ENCODE peak calls at places on chromosome 4, in eight cellular contexts. T is endodermal cell, X is mesendoderm, A is HFF-Myc, D is left ventricle myocardium inferior, E is right cardiac atrium, K is esophagus squamous epithelium, I is astrocyte of the spinal cord. O is an unnamed sample.

GRCh38 chr4:89829470-89830138 is 7.4 kb downstream of the SNCA start:
- DNase-seq in A (no peak), T (no peak), I (peak), E (no peak), K (no peak), X (no peak), D (no peak), O (no peak)

GRCh38 chr4:78528327-78528726 is 23.2 kb upstream of the ANXA3 start:
- DNase-seq in X (no peak), D (no peak), I (no peak), T (no peak), E (no peak), K (no peak), A (no peak), O (no peak)

GRCh38 chr4:142923619-142924018 is 77.5 kb upstream of the INPP4B start:
- DNase-seq in A (no peak), X (no peak), K (no peak), E (no peak), I (no peak), T (no peak), D (no peak), O (no peak)

GRCh38 chr4:60805500-60806313 is 394.4 kb upstream of the ADGRL3 start:
- DNase-seq in E (no peak), K (no peak), A (peak), I (peak), X (peak), D (no peak), T (peak), O (no peak)

GRCh38 chr4:83172371-83172770 is 57.8 kb upstream of the PLAC8 start:
- DNase-seq in T (no peak), I (no peak), K (no peak), A (no peak), D (no peak), E (no peak), X (no peak), O (no peak)

GRCh38 chr4:56633486-56633885 is 47.6 kb downstream of the HOPX start:
- DNase-seq in K (no peak), T (no peak), X (no peak), D (no peak), A (no peak), E (no peak), I (no peak), O (no peak)

GRCh38 chr4:24794916-24795665 is at the start of gene SOD3:
- DNase-seq in X (peak), A (no peak), E (peak), T (peak), I (peak), D (peak), K (no peak), O (peak)

GRCh38 chr4:174749091-174749490 is 80.0 kb downstream of the GLRA3 start:
- DNase-seq in I (peak), E (no peak), A (no peak), D (no peak), T (no peak), K (no peak), X (no peak), O (no peak)

GRCh38 chr4:131366724-131367123 is 1782.4 kb upstream of the PCDH10 start:
- DNase-seq in E (no peak), T (no peak), I (no peak), X (no peak), D (no peak), A (no peak), K (no peak), O (no peak)

GRCh38 chr4:7206856-7207567 is 14.7 kb downstream of the SORCS2 start:
- DNase-seq in D (peak), I (peak), X (peak), T (peak), E (peak), K (no peak), A (peak), O (no peak)

GRCh38 chr4:47533689-47534347 is 48.7 kb downstream of the ATP10D start:
- DNase-seq in T (no peak), E (no peak), A (no peak), X (no peak), K (no peak), I (peak), D (no peak), O (no peak)

GRCh38 chr4:146340798-146341197 is 126.5 kb downstream of the REELD1 start:
- DNase-seq in D (no peak), I (peak), A (no peak), T (no peak), K (no peak), E (no peak), X (no peak), O (no peak)

GRCh38 chr4:3108211-3108610 is 33.7 kb downstream of the HTT start:
- DNase-seq in A (no peak), X (no peak), T (no peak), I (peak), E (no peak), D (no peak), K (no peak), O (peak)

GRCh38 chr4:37837446-37837845 is 11.0 kb downstream of the PGM2 start:
- DNase-seq in X (no peak), D (no peak), I (peak), T (no peak), E (no peak), A (peak), K (no peak), O (no peak)

GRCh38 chr4:20331642-20332041 is 79.9 kb downstream of the SLIT2 start:
- DNase-seq in A (no peak), X (no peak), I (no peak), D (no peak), T (no peak), E (no peak), K (no peak), O (no peak)

GRCh38 chr4:25020240-25020639 is 10.5 kb downstream of the LGI2 start:
- DNase-seq in D (no peak), E (no peak), I (no peak), T (no peak), A (no peak), K (no peak), X (no peak), O (no peak)

GRCh38 chr4:140876597-140877364 is 120.6 kb upstream of the TBC1D9 start:
- DNase-seq in T (no peak), D (no peak), K (no peak), I (peak), A (no peak), X (no peak), E (no peak), O (no peak)

GRCh38 chr4:181150173-181150572 is 1093.0 kb upstream of the TENM3 start:
- DNase-seq in A (no peak), X (no peak), T (no peak), K (no peak), E (no peak), D (no peak), I (peak), O (no peak)

GRCh38 chr4:152690706-152691651 is 11.2 kb upstream of the TMEM154 start:
- DNase-seq in A (no peak), X (no peak), T (no peak), I (no peak), K (no peak), E (no peak), D (no peak), O (no peak)

GRCh38 chr4:180665994-180666818 is 1577.0 kb upstream of the TENM3 start:
- DNase-seq in X (peak), I (peak), E (no peak), A (peak), T (peak), D (no peak), K (no peak), O (no peak)

GRCh38 chr4:26285272-26285671 is 35.5 kb upstream of the RBPJ start:
- DNase-seq in A (no peak), D (no peak), K (no peak), E (no peak), X (no peak), T (no peak), I (no peak), O (no peak)

GRCh38 chr4:156408749-156409148 is 455.1 kb upstream of the CTSO start:
- DNase-seq in E (no peak), A (no peak), X (no peak), D (no peak), K (no peak), T (no peak), I (no peak), O (no peak)

GRCh38 chr4:141391771-141392170 is 171.1 kb downstream of the ZNF330 start:
- DNase-seq in T (no peak), I (peak), E (no peak), D (no peak), X (no peak), K (no peak), A (peak), O (no peak)

GRCh38 chr4:66842401-66842800 is 702.9 kb downstream of the CENPC start:
- DNase-seq in E (no peak), K (no peak), T (no peak), D (no peak), A (no peak), X (no peak), I (no peak), O (no peak)

GRCh38 chr4:24574256-24574655 is 10.1 kb downstream of the DHX15 start:
- DNase-seq in T (no peak), I (no peak), X (no peak), E (no peak), A (no peak), K (no peak), D (no peak), O (no peak)

GRCh38 chr4:2662598-2662997 is 93.5 kb downstream of the TNIP2 start:
- DNase-seq in X (no peak), K (no peak), I (peak), E (no peak), A (no peak), D (no peak), T (no peak), O (no peak)

GRCh38 chr4:108972613-108973283 is 209.9 kb upstream of the ETNPPL start:
- DNase-seq in I (no peak), D (no peak), E (no peak), X (no peak), K (no peak), A (no peak), T (no peak), O (no peak)

GRCh38 chr4:37663552-37663951 is 22.6 kb downstream of the RELL1 start:
- DNase-seq in E (no peak), T (no peak), I (no peak), D (no peak), A (no peak), K (no peak), X (no peak), O (no peak)

GRCh38 chr4:1536579-1537409 is 130.6 kb upstream of the NKX1-1 start:
- DNase-seq in A (no peak), I (no peak), T (no peak), D (no peak), K (no peak), X (no peak), E (peak), O (no peak)

GRCh38 chr4:16897991-16898827 is at the start of gene LDB2:
- DNase-seq in X (peak), E (peak), T (peak), D (peak), K (no peak), A (peak), I (peak), O (no peak)

GRCh38 chr4:7416745-7417432 is 17.8 kb downstream of the PSAPL1 start:
- DNase-seq in A (no peak), X (no peak), D (peak), E (no peak), I (no peak), T (peak), K (no peak), O (no peak)

GRCh38 chr4:24456431-24456830 is 127.9 kb downstream of the DHX15 start:
- DNase-seq in K (no peak), X (no peak), A (no peak), T (no peak), I (no peak), D (no peak), E (no peak), O (peak)

GRCh38 chr4:112057479-112057878 is 87.8 kb upstream of the FAM241A start:
- DNase-seq in I (no peak), T (no peak), A (no peak), X (peak), D (no peak), K (no peak), E (no peak), O (no peak)

GRCh38 chr4:76689079-76689817 is 208.7 kb downstream of the SOWAHB start:
- DNase-seq in I (peak), E (peak), K (no peak), A (no peak), X (peak), T (peak), D (peak), O (no peak)

GRCh38 chr4:168848977-168849687 is 160.9 kb downstream of the CBR4 start:
- DNase-seq in A (no peak), I (peak), E (no peak), T (no peak), K (no peak), X (peak), D (no peak), O (no peak)

GRCh38 chr4:76238236-76238635 is 13.3 kb upstream of the FAM47E start:
- DNase-seq in I (no peak), D (no peak), X (no peak), A (no peak), T (no peak), K (no peak), E (no peak), O (no peak)

GRCh38 chr4:13543648-13544555 is at the start of gene NKX3-2:
- DNase-seq in A (no peak), T (peak), X (no peak), E (no peak), I (no peak), D (no peak), K (no peak), O (no peak)

GRCh38 chr4:13546374-13546854 is 2.1 kb upstream of the NKX3-2 start:
- DNase-seq in E (no peak), I (no peak), X (no peak), D (no peak), K (no peak), T (peak), A (no peak), O (no peak)

GRCh38 chr4:13544556-13545393 is 467 bp upstream of the NKX3-2 start:
- DNase-seq in I (peak), T (peak), E (peak), A (no peak), D (peak), K (no peak), X (peak), O (no peak)

GRCh38 chr4:13546855-13547562 is 2.7 kb upstream of the NKX3-2 start:
- DNase-seq in D (no peak), X (no peak), E (no peak), A (no peak), T (peak), I (no peak), K (no peak), O (no peak)

DNA sequence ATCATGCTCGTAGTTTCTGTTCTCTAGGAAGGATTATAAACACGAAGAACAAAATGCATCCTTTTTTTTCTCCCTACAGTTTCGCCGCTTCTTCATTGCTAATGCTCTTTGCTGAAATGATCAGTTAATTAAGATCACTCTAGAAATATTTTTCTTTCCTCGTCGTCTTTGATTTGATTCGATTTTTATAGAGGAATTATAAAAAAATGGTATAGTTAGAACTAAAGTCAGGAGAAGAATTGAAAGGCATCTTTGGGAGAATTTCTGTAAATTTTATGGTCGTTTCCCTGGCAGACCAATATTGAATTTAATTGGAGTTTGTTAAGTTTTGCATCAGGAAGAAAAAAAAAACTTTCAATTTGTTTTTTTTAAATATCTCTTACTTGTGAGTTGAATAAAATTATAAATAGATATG is 1.1 kb upstream of the NKX3-2 start:
- DNase-seq in E (no peak), X (no peak), K (no peak), A (no peak), I (no peak), D (no peak), T (no peak), O (no peak)
- H3K4me3 ChIP-seq in E (peak), X (no peak), K (no peak), A (peak), I (peak), D (peak), T (peak), O (peak)

DNA sequence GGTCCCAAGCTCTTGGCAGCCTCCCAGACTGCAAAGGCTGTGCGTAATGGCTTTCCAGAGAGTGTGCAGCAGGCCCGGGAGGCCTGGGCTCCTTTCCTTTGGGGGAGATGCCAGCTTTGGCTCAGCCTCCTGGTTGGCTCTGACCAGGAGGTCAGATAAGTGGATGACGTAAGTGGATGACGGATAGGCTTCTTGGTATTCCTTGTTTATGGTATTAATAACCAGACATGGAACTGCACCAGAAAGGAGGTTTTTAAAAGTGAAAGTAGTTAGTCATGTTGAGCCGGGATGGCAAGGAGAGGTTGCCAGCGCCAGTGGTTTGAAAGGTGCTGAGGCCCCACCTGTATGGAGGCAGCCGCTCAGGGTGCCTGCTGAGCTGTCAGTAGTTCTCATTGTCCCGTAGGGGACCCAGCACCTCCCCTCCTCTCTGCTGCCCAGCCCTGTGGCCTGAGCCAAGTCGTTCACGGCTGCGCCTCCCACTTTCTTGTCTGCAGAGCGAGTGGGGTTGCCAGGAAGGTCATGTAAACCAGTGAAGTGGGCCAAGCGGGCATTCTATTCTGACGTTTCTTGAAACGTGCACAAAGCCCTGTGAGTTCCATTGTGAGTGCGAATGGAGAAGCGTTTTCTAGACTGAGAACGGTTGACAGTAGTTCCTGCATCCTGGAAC is 28.7 kb upstream of the STOX2 start:
- DNase-seq in T (no peak), A (no peak), D (peak), E (peak), K (no peak), X (no peak), I (peak), O (no peak)
- H3K4me3 ChIP-seq in T (no peak), A (no peak), D (peak), E (peak), K (peak), X (no peak), I (peak), O (peak)

GRCh38 chr4:39025552-39026085 is 6.6 kb downstream of the TMEM156 start:
- DNase-seq in K (no peak), X (no peak), D (no peak), E (no peak), I (peak), T (no peak), A (no peak), O (no peak)
- H3K4me3 ChIP-seq in K (no peak), X (no peak), D (no peak), E (no peak), I (no peak), T (no peak), A (no peak), O (no peak)

GRCh38 chr4:36292551-36293188 is 11.3 kb downstream of the DTHD1 start:
- DNase-seq in T (no peak), E (no peak), I (peak), D (no peak), X (no peak), A (no peak), K (no peak), O (no peak)
- H3K4me3 ChIP-seq in T (no peak), E (no peak), I (no peak), D (no peak), X (no peak), A (no peak), K (peak), O (no peak)

DNA sequence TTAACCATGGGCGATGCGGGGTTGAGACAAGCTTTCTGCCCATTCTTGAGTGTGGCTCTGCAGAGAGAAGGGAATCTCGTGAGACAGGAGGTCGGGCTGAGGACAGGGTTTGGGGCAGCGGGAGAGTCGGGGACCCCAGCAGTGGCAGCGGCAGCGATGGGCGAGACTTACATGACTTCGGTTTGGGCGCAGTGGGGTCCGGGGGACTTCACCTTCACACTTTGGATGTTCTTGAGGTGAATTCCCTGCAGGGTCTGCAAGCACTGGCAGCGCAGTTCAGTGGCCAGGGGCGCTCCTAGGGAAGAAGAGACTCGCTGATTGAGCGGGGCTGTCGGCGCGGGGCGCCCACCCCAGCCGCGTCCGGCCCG is 383 bp downstream of the CXCL2 start:
- DNase-seq in I (no peak), A (no peak), T (peak), K (no peak), D (peak), X (no peak), E (peak), O (no peak)
- H3K4me3 ChIP-seq in I (peak), A (peak), T (peak), K (peak), D (peak), X (no peak), E (peak), O (peak)

DNA sequence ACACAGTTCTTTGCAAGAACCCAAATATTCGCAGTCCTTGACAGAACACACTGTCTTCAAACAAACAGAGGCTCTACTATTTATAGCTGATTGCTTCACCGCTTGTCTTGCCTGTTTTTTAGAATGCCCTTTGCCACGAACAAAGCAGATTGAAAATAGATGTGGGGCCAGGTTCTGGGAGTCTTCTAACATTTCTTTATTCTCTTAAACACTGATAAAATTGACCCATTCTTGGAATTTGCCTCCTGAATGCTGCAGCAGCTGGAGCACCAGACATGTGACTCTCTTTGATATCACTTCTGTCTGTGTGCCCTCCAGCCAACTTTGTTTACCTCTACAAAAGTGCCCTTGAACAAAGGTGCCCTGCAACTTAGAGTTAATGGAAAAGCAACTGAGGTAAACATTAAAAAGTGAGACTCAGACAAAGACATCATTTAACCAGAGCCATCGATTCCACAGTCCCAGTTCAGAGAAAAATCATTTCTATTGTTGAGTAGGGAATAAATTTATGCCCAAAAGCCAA is 64.2 kb upstream of the SPP1 start:
- DNase-seq in I (no peak), D (no peak), K (no peak), T (no peak), X (no peak), A (no peak), E (no peak), O (no peak)
- H3K4me3 ChIP-seq in I (no peak), D (no peak), K (no peak), T (no peak), X (no peak), A (no peak), E (no peak), O (no peak)

GRCh38 chr4:187256897-187257296 is 533.2 kb upstream of the FAT1 start:
- DNase-seq in E (no peak), X (no peak), T (no peak), A (no peak), K (no peak), D (no peak), I (no peak), O (no peak)

GRCh38 chr4:187258651-187259401 is 535.2 kb upstream of the FAT1 start:
- DNase-seq in X (peak), K (no peak), A (no peak), I (no peak), T (peak), D (no peak), E (no peak), O (no peak)
- H3K4me3 ChIP-seq in X (no peak), K (no peak), A (no peak), I (no peak), T (no peak), D (no peak), E (no peak), O (no peak)

O was measured in vagina.